ENCODE peak calls at places on chromosomes 4 and X, in eight cellular contexts. A is IMR-90, U is spleen, I is heart right ventricle, F is left lung, Y is foreskin fibroblast, Q is WERI-Rb-1, W is heart left ventricle. N is an unnamed sample.

GRCh38 chrX:72238183-72238582 is 644 bp downstream of the ERCC6L start:
- DNase-seq in A (no peak), U (no peak), I (no peak), F (no peak), Y (no peak), Q (no peak), W (no peak), N (no peak)

GRCh38 chr4:27910227-27910626 is 1049.6 kb downstream of the STIM2 start:
- DNase-seq in A (no peak), U (no peak), I (no peak), F (no peak), Y (no peak), Q (no peak), W (no peak), N (no peak)

GRCh38 chrX:114075073-114075673 is 508.7 kb upstream of the HTR2C start:
- DNase-seq in A (no peak), U (no peak), I (no peak), F (no peak), Y (no peak), Q (no peak), W (no peak), N (no peak)

GRCh38 chr4:110087116-110087708 is 111.2 kb downstream of the ELOVL6 start:
- DNase-seq in A (peak), U (no peak), I (no peak), F (no peak), Y (peak), Q (no peak), W (no peak), N (peak)

GRCh38 chr4:5799406-5799805 is 88.4 kb downstream of the EVC start:
- DNase-seq in A (no peak), U (peak), I (no peak), F (peak), Y (no peak), Q (no peak), W (no peak), N (no peak)

GRCh38 chr4:158170691-158171455 is 2.0 kb downstream of the GASK1B start:
- DNase-seq in A (peak), U (peak), I (peak), F (peak), Y (peak), Q (peak), W (peak), N (peak)

GRCh38 chrX:112043997-112044396 is 38.6 kb downstream of the TRPC5 start:
- DNase-seq in A (peak), U (no peak), I (no peak), F (no peak), Y (no peak), Q (no peak), W (no peak), N (peak)

GRCh38 chrX:53071604-53072417 is 10.4 kb upstream of the TSPYL2 start:
- DNase-seq in A (peak), U (peak), I (peak), F (peak), Y (peak), Q (peak), W (peak), N (peak)

GRCh38 chr4:104941661-104942062 is 205.0 kb upstream of the TET2 start:
- DNase-seq in A (no peak), U (no peak), I (no peak), F (no peak), Y (no peak), Q (no peak), W (no peak), N (peak)

GRCh38 chr4:141402696-141403095 is 182.0 kb downstream of the ZNF330 start:
- DNase-seq in A (no peak), U (no peak), I (no peak), F (no peak), Y (no peak), Q (peak), W (no peak), N (no peak)

GRCh38 chr4:89353514-89353913 is 45.9 kb upstream of the GPRIN3 start:
- DNase-seq in A (no peak), U (no peak), I (no peak), F (no peak), Y (no peak), Q (no peak), W (no peak), N (no peak)

GRCh38 chr4:20317424-20317985 is 65.8 kb downstream of the SLIT2 start:
- DNase-seq in A (no peak), U (no peak), I (no peak), F (no peak), Y (no peak), Q (no peak), W (no peak), N (no peak)

GRCh38 chrX:40391662-40392061 is 189.1 kb upstream of the ATP6AP2 start:
- DNase-seq in A (no peak), U (no peak), I (no peak), F (no peak), Y (no peak), Q (no peak), W (no peak), N (no peak)

GRCh38 chrX:119071381-119071780 is 1.4 kb upstream of the CT47C1 start:
- DNase-seq in A (no peak), U (no peak), I (no peak), F (no peak), Y (no peak), Q (no peak), W (no peak), N (no peak)

GRCh38 chr4:189202182-189202868 is 738.3 kb upstream of the FRG1 start:
- DNase-seq in A (peak), U (peak), I (peak), F (peak), Y (peak), Q (peak), W (peak), N (peak)

GRCh38 chrX:8987672-8988250 is 46.2 kb downstream of the FAM9B start:
- DNase-seq in A (no peak), U (peak), I (no peak), F (no peak), Y (no peak), Q (no peak), W (no peak), N (peak)

GRCh38 chr4:122854860-122855259 is 28.2 kb downstream of the FGF2 start:
- DNase-seq in A (no peak), U (no peak), I (no peak), F (no peak), Y (peak), Q (no peak), W (no peak), N (no peak)

GRCh38 chr4:147834480-147834879 is 102.6 kb downstream of the ARHGAP10 start:
- DNase-seq in A (no peak), U (no peak), I (no peak), F (no peak), Y (no peak), Q (no peak), W (no peak), N (no peak)

GRCh38 chr4:123783936-123784335 is 387.3 kb downstream of the SPRY1 start:
- DNase-seq in A (peak), U (no peak), I (no peak), F (no peak), Y (peak), Q (no peak), W (no peak), N (no peak)

GRCh38 chrX:132101206-132101605 is 26.6 kb downstream of the FRMD7 start:
- DNase-seq in A (no peak), U (no peak), I (no peak), F (no peak), Y (no peak), Q (no peak), W (no peak), N (no peak)

GRCh38 chr4:3296651-3297050 is 3.8 kb downstream of the RGS12 start:
- DNase-seq in A (no peak), U (no peak), I (no peak), F (no peak), Y (no peak), Q (no peak), W (no peak), N (no peak)

GRCh38 chr4:108502366-108502765 is 118.0 kb upstream of the RPL34 start:
- DNase-seq in A (no peak), U (no peak), I (no peak), F (no peak), Y (no peak), Q (no peak), W (no peak), N (peak)

GRCh38 chr4:142917678-142918077 is 71.6 kb upstream of the INPP4B start:
- DNase-seq in A (no peak), U (no peak), I (no peak), F (no peak), Y (no peak), Q (no peak), W (no peak), N (no peak)

GRCh38 chr4:55386073-55386472 is 9.7 kb upstream of the TMEM165 start:
- DNase-seq in A (peak), U (no peak), I (no peak), F (no peak), Y (peak), Q (peak), W (no peak), N (peak)

GRCh38 chr4:123017636-123018390 is 95.4 kb upstream of the NUDT6 start:
- DNase-seq in A (peak), U (no peak), I (no peak), F (no peak), Y (peak), Q (no peak), W (no peak), N (peak)

GRCh38 chr4:174215055-174215454 is 68.4 kb downstream of the FBXO8 start:
- DNase-seq in A (no peak), U (no peak), I (no peak), F (no peak), Y (no peak), Q (no peak), W (no peak), N (no peak)
- H3K4me3 ChIP-seq in A (no peak), U (no peak), I (peak), F (no peak), Y (no peak), Q (no peak), W (peak), N (no peak)

GRCh38 chr4:77465271-77465670 is 140.3 kb upstream of the CXCL13 start:
- DNase-seq in A (no peak), U (no peak), I (no peak), F (no peak), Y (peak), Q (peak), W (no peak), N (peak)
- TF ChIP-seq CTCF in A (no peak), U (peak), I (peak), F (peak), Y (peak), Q (peak), W (peak), N (peak)

DNA sequence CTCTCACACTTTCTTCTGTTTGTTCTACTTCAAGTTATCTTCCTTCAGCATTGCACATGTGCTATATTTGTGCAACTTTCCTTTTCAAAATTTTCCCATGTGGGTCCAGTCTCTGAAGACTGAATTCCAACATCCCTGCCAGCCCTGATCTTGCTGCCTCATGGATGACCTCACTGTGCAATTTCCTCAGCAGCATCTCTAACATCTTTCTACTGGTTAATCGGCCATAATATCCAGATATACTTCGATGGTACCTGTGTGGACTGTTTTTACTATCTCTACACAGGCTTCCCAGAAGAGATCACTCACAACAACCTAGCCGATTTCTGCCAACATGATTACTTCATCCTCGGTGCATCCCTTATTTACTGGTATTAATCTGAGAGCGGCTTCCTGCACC is 41.5 kb downstream of the GPM6A start:
- DNase-seq in A (no peak), U (no peak), I (no peak), F (no peak), Y (peak), Q (no peak), W (no peak), N (no peak)
- H3K4me3 ChIP-seq in A (no peak), U (peak), I (no peak), F (no peak), Y (no peak), Q (no peak), W (no peak), N (no peak)

GRCh38 chr4:1377606-1378261 is 28.5 kb downstream of the NKX1-1 start:
- DNase-seq in A (no peak), U (peak), I (no peak), F (peak), Y (no peak), Q (no peak), W (peak), N (no peak)

GRCh38 chr4:1378559-1379231 is 27.5 kb downstream of the NKX1-1 start:
- DNase-seq in A (no peak), U (peak), I (no peak), F (peak), Y (no peak), Q (peak), W (peak), N (no peak)

GRCh38 chr4:1375761-1376322 is 28.8 kb downstream of the UVSSA start:
- DNase-seq in A (no peak), U (peak), I (no peak), F (peak), Y (no peak), Q (peak), W (peak), N (no peak)

GRCh38 chr4:1376391-1376840 is 29.4 kb downstream of the UVSSA start:
- DNase-seq in A (no peak), U (peak), I (no peak), F (peak), Y (no peak), Q (peak), W (peak), N (no peak)

DNA sequence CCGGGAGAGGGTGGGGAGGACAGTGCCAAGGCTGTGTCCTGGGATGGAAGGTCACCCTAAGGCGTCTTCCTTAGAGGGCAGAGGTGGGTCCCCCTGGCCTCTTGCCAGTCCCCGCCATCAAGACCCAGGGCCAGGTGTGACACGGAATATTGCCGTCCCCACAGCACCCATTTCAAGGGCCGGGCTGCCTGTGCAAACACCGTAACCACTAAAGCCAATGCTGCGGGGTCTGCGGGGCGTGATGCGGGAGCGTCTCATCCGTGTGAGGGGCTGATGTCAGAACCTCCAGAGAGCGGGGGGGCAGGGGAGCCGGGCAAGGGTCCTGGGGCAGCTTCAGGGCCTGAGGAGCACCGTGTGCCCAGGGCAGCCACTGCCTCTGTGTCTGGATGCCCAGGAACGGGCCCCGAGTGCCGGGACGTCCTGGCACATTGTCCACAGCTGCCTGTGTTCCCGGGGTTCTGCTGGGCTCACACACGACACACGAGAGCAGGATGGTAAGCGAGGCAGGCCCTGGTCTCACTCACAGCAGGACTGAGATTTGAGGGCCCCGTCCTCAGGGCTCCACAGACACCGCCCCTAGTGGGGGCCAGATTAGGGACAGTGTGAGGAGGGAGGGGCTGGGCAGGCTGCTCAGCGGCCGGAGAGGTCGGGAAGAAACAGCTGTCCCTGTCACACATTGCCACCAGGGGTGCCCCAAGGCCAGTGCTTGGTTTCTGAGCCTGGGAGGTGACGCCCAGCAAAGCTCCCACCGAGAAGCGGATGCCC is 29.2 kb downstream of the NKX1-1 start:
- DNase-seq in A (no peak), U (peak), I (no peak), F (peak), Y (no peak), Q (peak), W (peak), N (no peak)
- TF ChIP-seq CTCF in A (no peak), U (no peak), I (no peak), F (no peak), Y (no peak), Q (peak), W (no peak), N (no peak)

DNA sequence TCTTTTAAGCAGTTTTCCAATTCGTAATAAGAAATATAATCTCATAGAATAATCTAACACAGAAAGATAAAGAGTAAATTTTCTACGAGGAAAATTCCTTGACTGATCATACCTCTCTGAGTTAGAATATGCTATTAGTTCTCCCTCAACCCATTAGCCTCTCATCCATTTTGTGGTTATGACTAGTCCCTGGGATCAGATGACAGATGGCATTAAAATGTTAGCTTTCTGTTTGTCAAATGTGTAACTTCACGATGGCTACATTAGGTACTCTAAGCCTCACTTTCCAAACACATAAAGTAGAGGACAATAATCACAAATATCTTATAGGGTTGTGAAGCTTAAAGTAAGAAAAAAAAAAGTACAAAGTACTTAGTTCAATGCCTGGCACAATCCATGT is 112.2 kb downstream of the ZAR1 start:
- DNase-seq in A (peak), U (no peak), I (no peak), F (no peak), Y (peak), Q (no peak), W (no peak), N (peak)
- H3K4me3 ChIP-seq in A (no peak), U (no peak), I (no peak), F (no peak), Y (no peak), Q (no peak), W (no peak), N (no peak)

DNA sequence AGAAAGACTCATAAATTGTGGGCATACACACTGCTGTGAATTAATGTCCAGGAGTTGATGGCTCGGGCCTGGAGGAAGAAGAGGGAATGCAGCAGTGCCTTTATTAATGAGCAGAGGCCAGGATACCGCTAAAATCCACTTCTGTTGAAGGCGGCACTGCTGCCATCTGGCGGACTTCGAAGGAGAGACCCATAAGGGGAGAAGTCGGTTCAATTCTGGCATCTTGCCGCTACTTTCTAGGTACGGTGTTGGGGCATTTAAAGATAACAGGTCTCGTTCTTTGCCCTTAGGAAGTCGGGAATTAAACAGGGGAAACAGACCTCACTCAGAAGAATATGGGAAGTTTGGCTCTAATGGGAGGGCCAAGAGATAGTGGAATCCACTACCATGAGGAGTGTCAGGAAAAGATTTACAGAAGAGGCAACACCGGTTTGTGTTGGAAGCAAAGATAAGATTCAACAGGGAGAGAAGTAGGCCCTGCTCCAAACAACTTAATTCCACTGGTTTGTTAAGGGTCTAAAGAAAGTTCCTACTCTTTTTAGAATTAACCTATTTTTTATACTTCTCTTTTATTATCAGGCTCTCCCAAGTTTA is 133.6 kb upstream of the GIMD1 start:
- DNase-seq in A (peak), U (no peak), I (peak), F (no peak), Y (peak), Q (peak), W (peak), N (peak)
- TF ChIP-seq CTCF in A (peak), U (peak), I (peak), F (peak), Y (peak), Q (peak), W (peak), N (peak)

GRCh38 chr4:173518419-173519102 is 11.5 kb downstream of the HAND2 start:
- DNase-seq in A (no peak), U (no peak), I (no peak), F (peak), Y (no peak), Q (no peak), W (no peak), N (no peak)
- H3K4me3 ChIP-seq in A (no peak), U (peak), I (peak), F (no peak), Y (no peak), Q (no peak), W (peak), N (no peak)

DNA sequence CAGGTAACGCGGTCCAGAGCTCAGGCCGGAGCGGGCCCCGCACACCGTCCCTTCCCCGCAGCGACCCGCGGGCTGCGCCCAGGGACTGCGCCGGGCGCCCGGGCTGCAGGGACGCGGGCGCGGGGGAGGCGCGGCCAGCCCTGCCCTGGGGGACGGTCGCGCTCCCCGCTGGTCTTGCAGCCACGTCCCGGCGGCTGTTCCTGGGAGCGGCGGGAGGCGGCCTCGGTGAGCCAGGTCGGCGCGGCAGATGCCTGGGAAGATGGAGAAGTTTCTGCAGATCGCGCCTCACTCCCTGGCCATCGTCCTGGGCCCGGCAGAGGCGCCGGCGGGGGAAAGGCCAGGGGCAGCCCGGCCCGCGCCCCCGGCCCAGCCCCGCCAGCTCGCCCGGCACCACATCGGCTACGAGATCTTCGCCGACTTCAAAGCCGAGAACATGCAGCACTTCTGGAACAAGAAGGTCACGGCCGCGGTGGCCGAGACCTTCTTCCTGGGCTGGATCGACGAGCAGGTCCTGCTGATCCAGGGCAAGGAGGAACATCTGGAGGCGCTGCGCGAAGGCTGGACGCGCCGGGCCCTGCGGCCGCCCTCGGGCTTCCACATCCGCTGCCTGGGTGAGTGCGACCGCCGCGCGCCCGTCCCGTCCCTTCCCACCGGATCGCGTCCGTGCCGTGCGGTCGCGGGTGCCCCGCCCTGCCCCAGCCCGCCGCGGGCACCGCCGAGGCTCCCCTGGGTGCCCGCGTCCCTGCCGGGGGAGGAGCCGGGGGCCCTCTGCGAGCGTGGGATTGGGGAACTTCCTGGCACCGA is 107.5 kb upstream of the STOX2 start:
- DNase-seq in A (no peak), U (peak), I (no peak), F (peak), Y (peak), Q (peak), W (peak), N (peak)
- TF ChIP-seq CTCF in A (no peak), U (no peak), I (peak), F (no peak), Y (no peak), Q (peak), W (no peak), N (no peak)

DNA sequence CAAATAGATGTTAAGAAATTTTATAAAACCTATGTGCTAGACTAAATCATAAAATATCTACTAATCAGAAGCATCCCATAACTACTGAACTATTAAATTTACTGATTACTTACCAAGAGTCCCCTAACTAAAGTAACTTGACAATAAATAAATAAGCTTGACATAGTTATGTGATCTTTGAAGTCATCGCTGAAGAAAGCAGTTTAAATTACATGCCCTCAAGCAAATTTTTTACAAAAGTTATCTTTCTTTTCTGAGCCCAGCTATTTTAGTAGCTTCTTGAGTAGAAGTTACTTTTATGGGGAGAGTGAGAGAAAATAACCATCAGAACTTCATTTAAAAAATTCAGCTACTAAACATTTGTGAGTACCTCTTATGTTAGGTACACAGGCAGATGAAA is 150.9 kb upstream of the FAM241A start:
- DNase-seq in A (no peak), U (no peak), I (no peak), F (no peak), Y (no peak), Q (no peak), W (no peak), N (no peak)
- H3K4me3 ChIP-seq in A (no peak), U (no peak), I (no peak), F (no peak), Y (no peak), Q (no peak), W (no peak), N (no peak)

N was measured in epithelial cell of esophagus.